ENCODE peak calls at places on chromosomes 4 and X, in five cellular contexts. O is endothelial cell of umbilical vein; A is psoas muscle; L is CD8-positive, alpha-beta T cell; Q is adipocyte. W is an unnamed sample.

GRCh38 chr4:18815779-18816173 is 794.2 kb upstream of the LCORL start:
- DNase-seq in O (no peak), Q (no peak), L (no peak), A (no peak), W (no peak)

GRCh38 chrX:19689170-19689814 is 174.0 kb upstream of the MAP3K15 start:
- DNase-seq in Q (no peak), L (no peak), O (no peak), A (no peak), W (no peak)

GRCh38 chr4:163087805-163088204 is 78.9 kb downstream of the NAF1 start:
- DNase-seq in Q (no peak), A (no peak), L (no peak), O (no peak), W (no peak)

GRCh38 chr4:54525602-54526001 is 132.2 kb upstream of the KIT start:
- DNase-seq in L (no peak), A (no peak), Q (peak; percentile 31), O (no peak), W (no peak)

GRCh38 chrX:1717326-1717725 is 102.5 kb downstream of the ASMT start:
- DNase-seq in L (no peak), Q (no peak), O (no peak), A (no peak), W (no peak)

GRCh38 chr4:212438-213174 is 88.3 kb downstream of the ZNF718 start:
- DNase-seq in O (peak; percentile 88), Q (peak; percentile 78), A (peak; percentile 66), L (no peak), W (peak; percentile 6)

GRCh38 chr4:62366944-62367343 is 1166.8 kb downstream of the ADGRL3 start:
- DNase-seq in Q (no peak), A (no peak), O (no peak), L (no peak), W (no peak)

GRCh38 chr4:107442538-107443083 is 277.4 kb downstream of the PAPSS1 start:
- DNase-seq in O (no peak), A (no peak), L (no peak), Q (no peak), W (no peak)

GRCh38 chr4:134948110-134948642 is 746.6 kb upstream of the PABPC4L start:
- DNase-seq in Q (no peak), L (no peak), O (no peak), A (no peak), W (no peak)

GRCh38 chr4:36757623-36758311 is 476.4 kb downstream of the DTHD1 start:
- DNase-seq in O (no peak), Q (no peak), L (no peak), A (no peak), W (no peak)

GRCh38 chrX:5916945-5917344 is 311.7 kb downstream of the NLGN4X start:
- DNase-seq in L (no peak), A (no peak), O (no peak), Q (no peak), W (no peak)

GRCh38 chr4:71270901-71271300 is 67.9 kb upstream of the SLC4A4 start:
- DNase-seq in L (peak; percentile 21), O (peak; percentile 4), A (no peak), Q (no peak), W (no peak)

GRCh38 chr4:54784188-54784671 is 126.5 kb downstream of the KIT start:
- DNase-seq in A (peak; percentile 77), L (no peak), Q (peak; percentile 95), O (no peak), W (peak; percentile 80)

GRCh38 chrX:124033821-124034220 is 72.3 kb downstream of the STAG2 start:
- DNase-seq in Q (peak; percentile 28), O (no peak), L (no peak), A (no peak), W (no peak)

GRCh38 chr4:141810702-141811365 is 174.5 kb downstream of the IL15 start:
- DNase-seq in A (no peak), Q (no peak), O (no peak), L (no peak), W (no peak)

GRCh38 chrX:276588-277171 is 4.5 kb upstream of the PLCXD1 start:
- DNase-seq in L (no peak), Q (peak; percentile 75), O (no peak), A (no peak), W (no peak)

GRCh38 chrX:136147320-136147901 is at the start of gene FHL1:
- DNase-seq in Q (peak; percentile 77), O (peak; percentile 32), A (peak; percentile 72), L (peak; percentile 43), W (peak; percentile 30)

GRCh38 chr4:66252291-66252690 is 582.0 kb upstream of the EPHA5 start:
- DNase-seq in Q (no peak), A (no peak), L (no peak), O (no peak), W (no peak)

GRCh38 chr4:78542373-78542772 is 9.2 kb upstream of the ANXA3 start:
- DNase-seq in O (no peak), L (no peak), A (no peak), Q (peak; percentile 81), W (no peak)

GRCh38 chr4:108794136-108794535 is 31.3 kb upstream of the ETNPPL start:
- DNase-seq in O (no peak), A (no peak), Q (peak; percentile 34), L (no peak), W (no peak)

GRCh38 chr4:79295076-79295475 is 30.8 kb downstream of the NAA11 start:
- DNase-seq in Q (no peak), O (no peak), L (no peak), A (no peak), W (no peak)

GRCh38 chr4:126264839-126265238 is 950.1 kb downstream of the FAT4 start:
- DNase-seq in A (no peak), L (no peak), Q (peak; percentile 31), O (no peak), W (no peak)

GRCh38 chr4:109811707-109812106 is 3.9 kb upstream of the GAR1 start:
- DNase-seq in Q (no peak), O (no peak), A (no peak), L (no peak), W (no peak)

GRCh38 chr4:3344104-3344503 is 51.3 kb downstream of the RGS12 start:
- DNase-seq in A (no peak), O (no peak), L (peak; percentile 4), Q (no peak), W (no peak)

GRCh38 chrX:75421688-75422087 is 101.1 kb downstream of the ZDHHC15 start:
- DNase-seq in Q (no peak), A (no peak), O (no peak), L (no peak), W (no peak)

GRCh38 chr4:73019462-73020047 is 50.0 kb downstream of the COX18 start:
- DNase-seq in L (no peak), Q (peak; percentile 91), A (no peak), O (peak; percentile 56), W (no peak)

GRCh38 chr4:122139139-122139538 is 13.0 kb upstream of the BLTP1 start:
- DNase-seq in A (no peak), L (no peak), Q (no peak), O (no peak), W (no peak)

GRCh38 chrX:134654398-134655012 is 3.8 kb downstream of the PLAC1 start:
- DNase-seq in L (no peak), A (no peak), Q (no peak), O (no peak), W (no peak)

GRCh38 chr4:143186634-143187033 is 1.9 kb downstream of the USP38 start:
- DNase-seq in Q (peak; percentile 50), O (peak; percentile 50), L (no peak), A (no peak), W (no peak)

GRCh38 chrX:103533428-103534216 is 14.3 kb upstream of the RAB40A start:
- DNase-seq in Q (peak; percentile 83), L (peak; percentile 65), O (peak; percentile 69), A (peak; percentile 73), W (peak; percentile 15)

GRCh38 chr4:83125738-83126141 is 11.2 kb upstream of the PLAC8 start:
- DNase-seq in Q (no peak), A (no peak), O (no peak), L (peak; percentile 44), W (no peak)

GRCh38 chr4:58564695-58565094 is 1454.5 kb upstream of the IGFBP7 start:
- DNase-seq in L (no peak), O (no peak), A (no peak), Q (no peak), W (no peak)

GRCh38 chrX:144253356-144253755 is 369.5 kb downstream of the UBE2NL start:
- DNase-seq in A (no peak), O (no peak), L (no peak), Q (no peak), W (no peak)

GRCh38 chr4:7967501-7968261 is 28.0 kb upstream of the AFAP1 start:
- DNase-seq in O (peak; percentile 74), A (no peak), Q (no peak), L (no peak), W (no peak)

GRCh38 chrX:150530821-150531220 is 37.6 kb upstream of the MTM1 start:
- DNase-seq in A (no peak), Q (no peak), L (no peak), O (no peak), W (no peak)

GRCh38 chrX:150533863-150534262 is 34.6 kb upstream of the MTM1 start:
- DNase-seq in Q (no peak), L (no peak), A (no peak), O (no peak), W (no peak)

GRCh38 chrX:150531467-150531866 is 37.0 kb upstream of the MTM1 start:
- DNase-seq in A (no peak), O (no peak), L (no peak), Q (no peak), W (no peak)

GRCh38 chrX:150540965-150541364 is 27.5 kb upstream of the MTM1 start:
- DNase-seq in O (no peak), Q (no peak), A (no peak), L (no peak), W (no peak)

GRCh38 chrX:150536455-150537116 is 31.8 kb upstream of the MTM1 start:
- DNase-seq in A (no peak), L (no peak), Q (no peak), O (no peak), W (no peak)
- H3K4me3 ChIP-seq in A (no peak overlapping the region), L (no peak overlapping the region), Q (no peak overlapping the region), O (no peak overlapping the region), W (no peak overlapping the region)

GRCh38 chr4:41217373-41217772 is 3.0 kb upstream of the APBB2 start:
- DNase-seq in O (no peak), L (no peak), A (no peak), Q (no peak), W (no peak)
- H3K4me3 ChIP-seq in O (no peak overlapping the region), L (no peak overlapping the region), A (no peak overlapping the region), Q (peak overlapping the region; percentile 82), W (no peak overlapping the region)

GRCh38 chr4:17310269-17310652 is 201.6 kb downstream of the QDPR start:
- DNase-seq in A (no peak), L (no peak), Q (peak; percentile 23), O (no peak), W (no peak)
- H3K4me3 ChIP-seq in A (no peak overlapping the region), L (no peak overlapping the region), Q (no peak overlapping the region), O (no peak overlapping the region), W (no peak overlapping the region)

GRCh38 chrX:106178826-106179225 is 10.7 kb downstream of the PWWP3B start:
- DNase-seq in O (no peak), L (no peak), Q (no peak), A (no peak), W (no peak)

GRCh38 chrX:106177106-106177981 is 9.2 kb downstream of the PWWP3B start:
- DNase-seq in A (peak; percentile 66), L (no peak), O (no peak), Q (no peak), W (peak; percentile 26)

DNA sequence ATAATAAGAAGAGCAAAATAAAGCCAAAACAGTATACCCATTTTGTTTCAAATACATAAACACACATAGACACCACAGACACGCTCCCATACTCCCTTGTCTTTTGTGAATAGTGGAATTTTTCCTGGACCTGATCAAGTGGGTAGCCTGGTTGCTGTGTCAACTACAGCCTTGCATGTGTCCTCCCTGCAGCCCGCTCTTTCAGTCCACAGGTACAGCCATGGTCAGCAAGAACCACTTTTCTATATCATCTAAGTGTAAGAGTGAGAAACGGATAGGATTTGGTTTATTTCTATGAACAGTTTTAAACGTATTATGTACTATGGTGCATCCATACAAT is 9.8 kb downstream of the PWWP3B start:
- DNase-seq in L (no peak), O (no peak), Q (no peak), A (no peak), W (no peak)
- H3K4me3 ChIP-seq in L (no peak overlapping the region), O (no peak overlapping the region), Q (no peak overlapping the region), A (peak overlapping the region; percentile 60), W (peak overlapping the region; percentile 42)